ENCODE peak calls at places on chromosomes 3 and 15, in seven cellular contexts. C is cardiac muscle cell, U is tibial nerve, N is uterus, X is H1, G is IMR-90, K is heart right ventricle. W is an unnamed sample.

GRCh38 chr3:32423956-32424558 is 32.4 kb downstream of the CMTM7 start:
- DNase-seq in C (no peak), U (no peak), N (no peak), X (no peak), G (no peak), K (no peak), W (no peak)

GRCh38 chr15:60933914-60934885 is 294.9 kb downstream of the RORA start:
- DNase-seq in C (no peak), U (no peak), N (no peak), X (no peak), G (peak; percentile 11), K (no peak), W (no peak)

GRCh38 chr3:140206196-140207040 is 271.4 kb downstream of the CLSTN2 start:
- DNase-seq in C (peak; percentile 44), U (no peak), N (no peak), X (no peak), G (peak; percentile 18), K (peak; percentile 17), W (no peak)

GRCh38 chr3:7075901-7076300 is 215.0 kb downstream of the GRM7 start:
- DNase-seq in C (no peak), U (no peak), N (no peak), X (no peak), G (no peak), K (no peak), W (no peak)

GRCh38 chr3:54714035-54714434 is 213.8 kb downstream of the LRTM1 start:
- DNase-seq in C (peak; percentile 17), U (no peak), N (no peak), X (no peak), G (no peak), K (no peak), W (no peak)

GRCh38 chr15:38518084-38518483 is 46.5 kb downstream of the RASGRP1 start:
- DNase-seq in C (no peak), U (no peak), N (no peak), X (no peak), G (no peak), K (no peak), W (no peak)

GRCh38 chr15:51649659-51650521 is 27.3 kb upstream of the DMXL2 start:
- DNase-seq in C (peak; percentile 88), U (peak; percentile 70), N (peak; percentile 61), X (no peak), G (peak; percentile 79), K (peak; percentile 62), W (no peak)

GRCh38 chr3:155334897-155335883 is 41.7 kb upstream of the STRIT1 start:
- DNase-seq in C (peak; percentile 73), U (no peak), N (no peak), X (no peak), G (no peak), K (no peak), W (no peak)

GRCh38 chr3:194181612-194182011 is 45.7 kb downstream of the HES1 start:
- DNase-seq in C (no peak), U (no peak), N (no peak), X (no peak), G (no peak), K (no peak), W (no peak)

GRCh38 chr3:137202941-137203340 is 245.2 kb downstream of the IL20RB start:
- DNase-seq in C (no peak), U (no peak), N (no peak), X (no peak), G (no peak), K (peak; percentile 21), W (no peak)

GRCh38 chr15:72722071-72722696 is 36.2 kb downstream of the BBS4 start:
- DNase-seq in C (peak; percentile 85), U (peak; percentile 60), N (peak; percentile 28), X (peak; percentile 47), G (peak; percentile 80), K (peak; percentile 54), W (peak; percentile 68)

GRCh38 chr3:194691481-194692281 is 6.0 kb downstream of the FAM43A start:
- DNase-seq in C (no peak), U (no peak), N (no peak), X (no peak), G (no peak), K (no peak), W (no peak)

GRCh38 chr3:4719011-4719649 is 226.0 kb downstream of the ITPR1 start:
- DNase-seq in C (no peak), U (no peak), N (no peak), X (no peak), G (peak; percentile 67), K (no peak), W (no peak)

GRCh38 chr3:117193390-117193789 is 483.8 kb downstream of the TUSC7 start:
- DNase-seq in C (no peak), U (no peak), N (no peak), X (no peak), G (no peak), K (no peak), W (no peak)

GRCh38 chr3:186097663-186098451 is 11.0 kb downstream of the ETV5 start:
- DNase-seq in C (peak; percentile 93), U (peak; percentile 33), N (no peak), X (no peak), G (peak; percentile 78), K (peak; percentile 85), W (peak; percentile 81)

GRCh38 chr3:42266085-42266484 is at the start of gene CCK:
- DNase-seq in C (no peak), U (no peak), N (no peak), X (no peak), G (no peak), K (no peak), W (no peak)

GRCh38 chr3:60552581-60552980 is 698.7 kb downstream of the FHIT start:
- DNase-seq in C (no peak), U (no peak), N (no peak), X (no peak), G (peak; percentile 21), K (no peak), W (no peak)

GRCh38 chr15:31333820-31334219 is 7.2 kb downstream of the KLF13 start:
- DNase-seq in C (no peak), U (no peak), N (no peak), X (no peak), G (no peak), K (no peak), W (no peak)

GRCh38 chr15:31332020-31332680 is 5.5 kb downstream of the KLF13 start:
- DNase-seq in C (no peak), U (no peak), N (no peak), X (no peak), G (no peak), K (no peak), W (no peak)

GRCh38 chr15:31331389-31331788 is 4.8 kb downstream of the KLF13 start:
- DNase-seq in C (no peak), U (no peak), N (no peak), X (no peak), G (no peak), K (no peak), W (no peak)

GRCh38 chr15:31333119-31333518 is 6.5 kb downstream of the KLF13 start:
- DNase-seq in C (no peak), U (no peak), N (no peak), X (no peak), G (no peak), K (no peak), W (peak; percentile 73)

DNA sequence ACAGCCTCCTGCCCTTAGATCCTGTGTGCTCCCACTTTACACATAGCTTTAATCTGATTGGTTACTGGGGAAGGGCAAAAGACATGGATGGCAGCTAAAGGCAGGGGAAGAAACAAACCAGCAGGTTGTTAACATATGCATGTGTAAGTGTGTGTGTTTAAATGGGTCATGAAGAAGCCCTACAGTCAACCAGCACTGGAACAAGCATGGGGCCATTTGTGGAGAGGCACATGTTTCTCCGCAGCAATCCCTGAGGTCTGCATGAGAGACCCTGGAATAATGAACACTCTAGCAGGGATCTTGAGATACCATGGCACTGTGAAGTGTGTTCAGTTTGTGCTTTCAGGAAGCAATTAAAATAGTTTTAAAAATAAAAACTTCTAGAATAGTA is 6.0 kb downstream of the KLF13 start:
- DNase-seq in C (no peak), U (no peak), N (no peak), X (no peak), G (no peak), K (no peak), W (no peak)
- H3K4me1 ChIP-seq in C (peaks cover 20% of the 10 kb centered on the region), U (peaks cover 79% of the 10 kb centered on the region), N (peaks cover 5% of the 10 kb centered on the region), X (peaks cover 3% of the 10 kb centered on the region), G (peaks cover 2% of the 10 kb centered on the region), K (peaks cover 93% of the 10 kb centered on the region), W (no peaks in the 10 kb centered on the region)

DNA sequence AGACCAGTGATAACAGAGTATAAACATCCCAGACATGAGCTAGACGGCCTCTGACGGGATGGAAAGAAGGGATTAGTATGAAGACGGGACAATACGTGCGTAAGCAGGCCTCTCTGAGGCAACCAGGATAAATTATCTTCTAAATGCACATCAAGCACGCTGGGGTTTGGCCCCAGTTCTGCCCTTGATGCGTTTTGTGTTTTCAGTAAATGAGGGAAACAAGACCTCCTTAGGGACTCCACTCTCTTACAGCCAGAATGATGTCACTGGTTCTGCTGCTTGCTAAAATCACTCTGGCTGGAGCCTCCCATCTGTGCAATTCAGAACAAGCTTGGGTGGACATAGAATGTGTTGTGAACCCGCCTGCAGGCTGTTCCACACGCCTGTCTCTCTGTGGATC is 156.0 kb upstream of the MCTP2 start:
- DNase-seq in C (peak; percentile 4), U (peak; percentile 89), N (peak; percentile 95), X (no peak), G (peak; percentile 4), K (peak; percentile 79), W (no peak)
- TF ChIP-seq CTCF in C (no peak), U (no peak), N (no peak), X (no peak), G (no peak), K (no peak), W (no peak)

DNA sequence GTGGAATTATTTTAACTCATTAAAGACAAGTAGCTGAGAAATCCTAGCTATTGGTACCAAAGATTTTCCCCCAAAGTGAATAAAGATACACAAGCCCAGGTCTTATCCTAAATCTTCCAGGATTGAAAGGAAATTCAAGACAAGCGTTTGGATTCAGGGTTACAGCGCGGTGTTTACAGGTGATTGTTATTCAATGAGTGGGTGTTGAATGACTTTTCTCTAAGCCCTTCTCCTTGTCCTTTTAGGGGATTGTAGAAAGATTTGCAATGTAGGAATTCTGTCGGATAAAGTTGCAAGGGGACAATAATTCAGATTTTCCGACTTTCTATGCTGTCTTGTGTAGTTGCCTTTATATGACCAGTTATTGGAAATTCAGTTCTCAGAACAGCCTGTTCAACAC is 57.2 kb downstream of the USP13 start:
- DNase-seq in C (no peak), U (no peak), N (no peak), X (no peak), G (no peak), K (no peak), W (no peak)
- H3K27ac ChIP-seq in C (no peak overlapping the region), U (no peak overlapping the region), N (no peak overlapping the region), X (no peak overlapping the region), G (no peak overlapping the region), K (peak overlapping the region; percentile 27), W (no peak overlapping the region)

GRCh38 chr3:128804817-128805166 is 74.6 kb upstream of the ACAD9 start:
- DNase-seq in C (no peak), U (no peak), N (no peak), X (no peak), G (no peak), K (no peak), W (no peak)

GRCh38 chr3:128804017-128804816 is 75.2 kb upstream of the ACAD9 start:
- DNase-seq in C (peak; percentile 59), U (no peak), N (no peak), X (no peak), G (peak; percentile 60), K (no peak), W (no peak)

GRCh38 chr3:128805771-128806170 is 73.6 kb upstream of the ACAD9 start:
- DNase-seq in C (no peak), U (no peak), N (no peak), X (no peak), G (peak; percentile 65), K (no peak), W (no peak)

GRCh38 chr3:128801779-128802369 is 75.9 kb downstream of the RAB7A start:
- DNase-seq in C (no peak), U (no peak), N (no peak), X (no peak), G (no peak), K (peak; percentile 45), W (no peak)

GRCh38 chr3:128803307-128803706 is 76.1 kb upstream of the ACAD9 start:
- DNase-seq in C (no peak), U (no peak), N (no peak), X (no peak), G (no peak), K (no peak), W (no peak)
- H3K4me1 ChIP-seq in C (peaks cover 46% of the 10 kb centered on the region), U (peaks cover 15% of the 10 kb centered on the region), N (no peaks in the 10 kb centered on the region), X (no peaks in the 10 kb centered on the region), G (peaks cover 10% of the 10 kb centered on the region), K (peaks cover 86% of the 10 kb centered on the region), W (no peaks in the 10 kb centered on the region)